ENCODE peak calls at places on chromosomes 2 and 18, in nine cellular contexts. S is germinal center, F is Panc1, M is fibroblast of lung, K is retina, X is uterus, R is NCI-H2107, Y is D721Med, U is NCI-H2029. Z is an unnamed sample.

GRCh38 chr2:227717687-227718567 is at the start of gene SLC19A3:
- DNase-seq in U (peak; percentile 23), R (no peak), K (peak; percentile 91), S (no peak), M (peak; percentile 85), F (no peak), X (peak; percentile 72), Y (peak; percentile 46), Z (no peak)

GRCh38 chr2:233331536-233331935 is 22.8 kb upstream of the DGKD start:
- DNase-seq in K (no peak), Y (no peak), M (no peak), F (no peak), R (no peak), X (peak; percentile 46), S (peak; percentile 68), U (no peak), Z (peak; percentile 62)

GRCh38 chr2:8849322-8849721 is 11.9 kb upstream of the KIDINS220 start:
- DNase-seq in S (no peak), Y (no peak), F (no peak), X (no peak), K (no peak), R (no peak), U (no peak), M (peak; percentile 85), Z (no peak)

GRCh38 chr2:62797107-62797506 is 91.6 kb downstream of the EHBP1 start:
- DNase-seq in R (no peak), X (no peak), U (no peak), S (no peak), F (no peak), K (no peak), Y (no peak), M (no peak), Z (no peak)

GRCh38 chr2:40401896-40402295 is 50.0 kb downstream of the SLC8A1 start:
- DNase-seq in X (no peak), K (no peak), R (no peak), Y (no peak), S (no peak), F (peak; percentile 8), U (no peak), M (peak; percentile 94), Z (no peak)

GRCh38 chr2:155372969-155373368 is 674.5 kb downstream of the KCNJ3 start:
- DNase-seq in S (no peak), K (no peak), M (peak; percentile 14), X (no peak), U (no peak), F (no peak), R (no peak), Y (no peak), Z (peak; percentile 15)

GRCh38 chr2:86054539-86055082 is 51.1 kb downstream of the POLR1A start:
- DNase-seq in S (no peak), K (no peak), F (no peak), R (no peak), M (peak; percentile 60), U (no peak), Y (no peak), X (no peak), Z (no peak)

GRCh38 chr18:27014841-27015240 is 149.3 kb upstream of the AQP4 start:
- DNase-seq in F (no peak), M (no peak), Y (no peak), R (no peak), S (no peak), X (no peak), K (no peak), U (no peak), Z (no peak)

GRCh38 chr2:149160701-149161217 is 122.3 kb downstream of the LYPD6B start:
- DNase-seq in F (no peak), Y (no peak), R (no peak), S (peak; percentile 7), X (no peak), K (no peak), U (no peak), M (peak; percentile 11), Z (no peak)

GRCh38 chr2:35454966-35455638 is 900.5 kb upstream of the CRIM1 start:
- DNase-seq in R (no peak), M (peak; percentile 42), X (no peak), F (no peak), Y (no peak), S (no peak), U (no peak), K (no peak), Z (peak; percentile 16)

GRCh38 chr2:111944536-111945210 is 46.3 kb downstream of the MERTK start:
- DNase-seq in U (no peak), M (no peak), R (no peak), Y (no peak), S (no peak), F (no peak), X (no peak), K (no peak), Z (peak; percentile 38)

GRCh38 chr2:158204741-158205165 is 103.1 kb downstream of the UPP2 start:
- DNase-seq in Y (no peak), R (no peak), U (no peak), F (no peak), X (no peak), S (no peak), M (peak; percentile 39), K (no peak), Z (no peak)

GRCh38 chr18:8559612-8560011 is 49.6 kb upstream of the RAB12 start:
- DNase-seq in F (no peak), S (no peak), U (no peak), K (no peak), X (no peak), Y (no peak), R (no peak), M (peak; percentile 13), Z (no peak)

GRCh38 chr2:127733113-127733815 is 32.0 kb downstream of the SFT2D3 start:
- DNase-seq in X (no peak), Y (no peak), R (no peak), M (no peak), K (no peak), S (no peak), U (no peak), F (no peak), Z (no peak)

GRCh38 chr2:120452131-120452530 is 106.2 kb downstream of the INHBB start:
- DNase-seq in U (no peak), X (no peak), M (no peak), K (no peak), S (no peak), R (no peak), F (no peak), Y (no peak), Z (no peak)

GRCh38 chr18:46211816-46212215 is 107.6 kb downstream of the HAUS1 start:
- DNase-seq in M (peak; percentile 66), U (no peak), F (no peak), K (no peak), R (no peak), Y (no peak), X (no peak), S (no peak), Z (no peak)